ENCODE peak calls at places on chromosomes 5 and 9, in six cellular contexts. Q is fibroblast of villous mesenchyme, E is body of pancreas, Y is fibroblast of lung, F is GM12878, S is H9. C is an unnamed sample.

GRCh38 chr9:16485155-16485554 is 385.3 kb downstream of the BNC2 start:
- DNase-seq in Q (no peak), E (no peak), Y (no peak), F (no peak), S (no peak), C (no peak)

GRCh38 chr5:44332360-44332971 is 56.8 kb downstream of the FGF10 start:
- DNase-seq in Q (peak; percentile 52), E (no peak), Y (peak; percentile 85), F (no peak), S (no peak), C (peak; percentile 3)

GRCh38 chr9:97508852-97509251 is 7.4 kb downstream of the TMOD1 start:
- DNase-seq in Q (no peak), E (no peak), Y (no peak), F (no peak), S (no peak), C (no peak)

GRCh38 chr5:118060833-118061232 is 927.5 kb downstream of the DTWD2 start:
- DNase-seq in Q (no peak), E (no peak), Y (no peak), F (no peak), S (no peak), C (no peak)

GRCh38 chr5:169458269-169458668 is 125.3 kb upstream of the SPDL1 start:
- DNase-seq in Q (no peak), E (no peak), Y (no peak), F (no peak), S (peak; percentile 34), C (no peak)

GRCh38 chr9:34218452-34218851 is 39.6 kb downstream of the UBAP1 start:
- DNase-seq in Q (no peak), E (no peak), Y (no peak), F (no peak), S (no peak), C (no peak)

GRCh38 chr5:134070979-134071849 is 43.3 kb upstream of the TCF7 start:
- DNase-seq in Q (no peak), E (peak; percentile 36), Y (no peak), F (peak; percentile 69), S (peak; percentile 82), C (peak; percentile 66)

GRCh38 chr9:99363509-99363908 is 141.4 kb downstream of the SEC61B start:
- DNase-seq in Q (no peak), E (no peak), Y (no peak), F (no peak), S (no peak), C (no peak)

GRCh38 chr9:95089916-95090791 is 227.4 kb downstream of the FANCC start:
- DNase-seq in Q (peak; percentile 53), E (peak; percentile 39), Y (no peak), F (no peak), S (no peak), C (no peak)

DNA sequence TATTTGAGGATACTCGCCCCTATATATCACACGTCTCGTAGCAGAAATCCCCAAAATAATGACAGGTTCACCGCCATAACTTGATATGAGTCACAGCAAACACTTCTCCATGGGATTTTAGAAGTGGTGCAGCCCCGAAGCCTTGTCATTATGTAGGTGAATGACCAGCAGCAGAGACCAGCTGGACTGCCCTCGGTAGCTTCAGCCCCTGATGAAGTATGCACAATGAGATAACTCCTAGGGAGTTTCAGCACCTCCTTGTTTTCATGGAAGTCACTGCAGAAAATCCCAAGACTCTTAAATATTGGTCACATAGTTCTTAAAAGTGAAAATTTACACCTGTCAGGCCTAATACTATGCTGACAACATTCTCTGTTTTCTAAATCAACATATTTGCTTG is 1.9 kb downstream of the CTNND2 start:
- DNase-seq in Q (no peak), E (peak; percentile 40), Y (no peak), F (no peak), S (no peak), C (no peak)
- TF ChIP-seq CTCF in Q (no peak), E (no peak), Y (no peak), F (no peak), S (no peak), C (no peak)

DNA sequence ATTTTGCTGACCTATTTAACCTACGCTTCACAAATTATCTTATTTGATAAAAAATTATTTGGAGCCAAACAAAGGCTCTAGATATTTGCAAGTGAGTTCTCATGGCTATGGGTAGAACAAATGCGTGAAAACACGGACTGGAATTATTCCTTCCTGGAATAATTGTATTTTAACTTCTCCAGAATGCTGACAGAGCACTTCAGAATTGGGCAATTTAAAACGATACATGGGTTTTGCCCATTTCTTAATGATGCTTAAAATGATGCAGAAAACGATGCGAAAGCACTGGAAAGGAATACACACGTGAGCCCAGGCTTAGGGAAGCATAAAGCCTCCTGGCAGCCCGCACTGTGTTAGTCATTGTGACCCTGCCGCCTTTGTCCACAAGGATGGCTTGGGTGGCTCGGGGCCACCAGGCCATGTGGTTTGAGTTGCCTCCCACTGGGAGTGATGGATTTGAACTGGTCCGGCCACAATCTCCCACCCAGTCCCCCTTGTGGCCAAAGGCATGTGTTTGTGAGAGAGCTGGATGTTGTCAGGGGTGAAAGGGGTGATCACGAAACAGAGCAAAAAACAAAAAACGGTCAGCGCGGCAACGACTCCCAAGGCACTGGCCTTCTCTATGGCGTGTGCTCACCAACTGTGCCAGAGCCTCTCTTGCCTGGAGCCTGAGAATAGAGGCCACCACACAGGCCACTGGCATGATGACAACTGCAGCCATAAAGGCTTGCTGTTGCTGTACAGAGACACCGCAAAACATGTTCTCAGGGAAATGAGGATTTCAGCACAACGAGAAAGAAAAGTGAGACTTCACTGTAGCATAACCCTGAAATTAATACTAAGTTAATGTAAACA is 234.2 kb upstream of the ADAMTS16 start:
- DNase-seq in Q (no peak), E (peak; percentile 18), Y (no peak), F (no peak), S (peak; percentile 62), C (no peak)
- TF ChIP-seq CTCF in Q (no peak), E (no peak), Y (no peak), F (no peak), S (peak; percentile 60), C (no peak)

DNA sequence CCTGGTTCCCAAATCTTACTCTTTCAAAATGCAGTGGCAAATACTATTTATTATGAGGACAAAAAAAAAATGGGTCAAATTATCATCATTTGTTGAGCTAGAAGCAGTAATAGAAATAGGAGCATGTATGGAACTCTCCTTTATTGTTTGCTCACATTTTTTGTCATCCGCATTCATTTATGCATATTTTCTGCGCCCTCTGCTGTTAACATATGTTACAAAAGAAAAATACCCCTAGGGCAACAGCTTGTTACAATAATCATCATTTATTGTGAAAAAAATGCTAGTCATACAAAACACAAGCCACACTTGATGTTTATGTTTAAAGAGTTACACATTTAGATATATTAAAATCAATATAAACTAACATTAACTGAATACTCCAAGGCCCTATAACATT is 328.2 kb downstream of the TUSC1 start:
- DNase-seq in Q (no peak), E (no peak), Y (no peak), F (no peak), S (no peak), C (no peak)
- TF ChIP-seq CTCF in Q (no peak), E (no peak), Y (no peak), F (no peak), S (no peak), C (no peak)

GRCh38 chr9:122126340-122127333 is 32.9 kb downstream of the NDUFA8 start:
- DNase-seq in Q (no peak), E (no peak), Y (no peak), F (no peak), S (peak; percentile 71), C (peak; percentile 27)
- TF ChIP-seq CTCF in Q (peak; percentile 1), E (no peak), Y (no peak), F (no peak), S (peak; percentile 29), C (no peak)

GRCh38 chr9:111399772-111400563 is 69.9 kb upstream of the OR2K2 start:
- DNase-seq in Q (peak; percentile 17), E (peak; percentile 14), Y (peak; percentile 38), F (no peak), S (peak; percentile 63), C (no peak)
- TF ChIP-seq CTCF in Q (peak; percentile 48), E (peak; percentile 18), Y (peak; percentile 47), F (peak; percentile 45), S (peak; percentile 85), C (peak; percentile 13)

DNA sequence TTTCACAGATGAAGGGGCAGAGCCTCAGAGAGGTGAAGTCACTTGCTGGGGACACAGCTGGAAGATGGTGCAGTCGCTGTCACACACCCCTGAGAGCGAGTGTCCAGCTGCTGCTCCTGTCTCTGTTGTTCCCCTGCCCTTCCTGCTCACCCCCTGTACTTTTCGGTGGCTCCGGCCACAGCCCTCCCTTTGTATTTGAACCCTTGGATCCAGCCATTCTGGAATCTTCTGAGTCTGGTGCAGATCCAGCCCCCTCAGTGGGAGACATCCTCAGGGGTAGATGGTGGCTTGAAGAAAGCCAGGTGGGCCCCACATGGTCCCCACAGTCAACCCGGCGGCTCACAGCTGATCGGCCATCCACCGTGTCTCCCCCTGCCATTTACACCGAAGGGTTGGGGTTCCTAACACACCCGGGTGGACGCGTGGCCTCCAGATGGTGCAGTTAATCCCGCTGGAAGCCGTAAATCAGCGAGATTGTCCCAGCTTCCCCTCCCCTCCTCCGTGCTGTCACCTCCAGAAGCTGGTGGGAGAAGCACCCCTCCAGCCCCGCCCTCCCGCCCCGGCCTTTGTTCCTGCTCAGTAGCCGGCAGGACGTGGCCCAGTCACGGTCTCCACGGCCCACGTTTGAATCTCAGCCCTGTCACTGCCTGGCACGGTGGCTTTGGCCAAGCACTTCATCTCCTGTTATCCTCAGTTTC is 204.8 kb downstream of the C9orf50 start:
- DNase-seq in Q (peak; percentile 71), E (no peak), Y (no peak), F (no peak), S (no peak), C (peak; percentile 60)
- TF ChIP-seq CTCF in Q (no peak), E (no peak), Y (no peak), F (no peak), S (no peak), C (no peak)

GRCh38 chr9:5843450-5844249 is 10.7 kb upstream of the ERMP1 start:
- DNase-seq in Q (peak; percentile 94), E (no peak), Y (peak; percentile 18), F (no peak), S (no peak), C (peak; percentile 13)

GRCh38 chr9:5846080-5846479 is 13.2 kb upstream of the ERMP1 start:
- DNase-seq in Q (no peak), E (no peak), Y (no peak), F (no peak), S (no peak), C (no peak)

GRCh38 chr9:5842926-5843325 is 10.0 kb upstream of the ERMP1 start:
- DNase-seq in Q (no peak), E (no peak), Y (no peak), F (no peak), S (no peak), C (no peak)

GRCh38 chr9:5846501-5846921 is 13.6 kb upstream of the ERMP1 start:
- DNase-seq in Q (peak; percentile 86), E (no peak), Y (no peak), F (no peak), S (no peak), C (no peak)

DNA sequence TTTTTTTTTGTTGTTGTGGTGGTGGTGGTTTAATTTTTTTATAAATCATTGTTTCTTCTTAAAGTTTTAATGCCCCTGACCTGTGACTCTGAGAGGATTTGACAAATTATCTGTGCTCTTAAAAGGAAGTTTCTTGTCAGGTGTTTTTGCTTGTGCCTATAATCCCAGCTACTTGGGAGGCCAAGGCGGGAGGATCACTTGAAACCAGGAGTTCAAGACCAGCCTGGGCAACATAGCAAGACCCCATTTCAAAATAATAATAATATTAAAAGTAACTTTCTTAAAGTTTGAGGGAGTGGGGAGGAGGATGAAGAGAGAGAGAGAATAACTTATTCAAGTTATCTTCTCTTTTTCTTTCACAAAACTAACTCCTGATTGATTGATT is 12.2 kb upstream of the ERMP1 start:
- DNase-seq in Q (no peak), E (no peak), Y (no peak), F (no peak), S (no peak), C (no peak)
- TF ChIP-seq CTCF in Q (no peak), E (no peak), Y (no peak), F (no peak), S (no peak), C (no peak)